ENCODE peak calls at places on chromosomes 5 and 9, in four cellular contexts. E is NCI-H1092, Q is BJ, J is dermis microvascular lymphatic vessel endothelial cell. K is an unnamed sample.

GRCh38 chr9:69273162-69273561 is 51.9 kb upstream of the ENTREP1 start:
- DNase-seq in J (no peak), E (no peak), Q (no peak), K (no peak)

GRCh38 chr5:16453609-16454008 is 12.0 kb downstream of the ZNF622 start:
- DNase-seq in J (no peak), E (no peak), Q (no peak), K (no peak)

GRCh38 chr5:138911441-138911840 is 36.3 kb upstream of the LRRTM2 start:
- DNase-seq in E (no peak), Q (peak), J (no peak), K (no peak)

GRCh38 chr5:173538018-173538417 is 78.4 kb downstream of the BOD1 start:
- DNase-seq in E (no peak), J (no peak), Q (no peak), K (no peak)

GRCh38 chr9:107870927-107871720 is 381.6 kb upstream of the KLF4 start:
- DNase-seq in J (no peak), E (no peak), Q (no peak), K (no peak)

GRCh38 chr9:72356019-72356653 is 8.9 kb downstream of the ZFAND5 start:
- DNase-seq in Q (no peak), J (no peak), E (no peak), K (peak)

GRCh38 chr5:94094793-94095441 is 353.5 kb upstream of the POU5F2 start:
- DNase-seq in J (no peak), E (no peak), Q (no peak), K (no peak)

GRCh38 chr9:6562194-6562593 is 83.3 kb downstream of the GLDC start:
- DNase-seq in E (no peak), Q (no peak), J (peak), K (no peak)

GRCh38 chr9:122126340-122127333 is 32.9 kb downstream of the NDUFA8 start:
- DNase-seq in E (no peak), J (no peak), Q (no peak), K (no peak)

GRCh38 chr9:136095028-136095494 is at the start of gene NACC2:
- DNase-seq in E (no peak), Q (no peak), J (peak), K (no peak)

GRCh38 chr9:128280084-128280622 is 4.1 kb downstream of the SWI5 start:
- DNase-seq in J (no peak), E (no peak), Q (no peak), K (no peak)

GRCh38 chr5:150484964-150485769 is 22.8 kb upstream of the NDST1 start:
- DNase-seq in Q (no peak), E (no peak), J (no peak), K (peak)

GRCh38 chr5:34790087-34790486 is 48.9 kb upstream of the TTC23L start:
- DNase-seq in E (no peak), Q (no peak), J (no peak), K (no peak)

GRCh38 chr9:78029601-78030552 is 1.7 kb downstream of the GNAQ start:
- DNase-seq in J (peak), E (no peak), Q (no peak), K (no peak)

GRCh38 chr9:136726631-136727191 is 14.3 kb downstream of the DIPK1B start:
- DNase-seq in E (no peak), Q (no peak), J (peak), K (no peak)

GRCh38 chr9:115614931-115615401 is 497.0 kb upstream of the TNC start:
- DNase-seq in Q (no peak), J (no peak), E (no peak), K (no peak)

GRCh38 chr5:11130111-11130510 is 369.1 kb upstream of the DAP start:
- DNase-seq in Q (no peak), J (no peak), E (no peak), K (no peak)

GRCh38 chr5:74326571-74327338 is 313.8 kb downstream of the ENC1 start:
- DNase-seq in E (no peak), Q (peak), J (peak), K (peak)

GRCh38 chr5:150579462-150580400 is 60.7 kb upstream of the SYNPO start:
- DNase-seq in Q (no peak), J (no peak), E (no peak), K (no peak)

GRCh38 chr9:123713282-123713681 is 216.6 kb downstream of the DENND1A start:
- DNase-seq in J (no peak), Q (no peak), E (no peak), K (no peak)

GRCh38 chr9:19998823-19999455 is 210.1 kb upstream of the SLC24A2 start:
- DNase-seq in E (no peak), J (no peak), Q (no peak), K (no peak)

GRCh38 chr9:99073347-99073746 is 31.6 kb upstream of the TGFBR1 start:
- DNase-seq in J (no peak), E (no peak), Q (no peak), K (no peak)

GRCh38 chr9:20640331-20641187 is 18.3 kb upstream of the MLLT3 start:
- DNase-seq in Q (no peak), E (peak), J (peak), K (peak)

GRCh38 chr5:39691993-39692392 is 267.2 kb upstream of the DAB2 start:
- DNase-seq in Q (no peak), E (no peak), J (peak), K (no peak)

GRCh38 chr5:113122053-113122452 is 145.5 kb downstream of the DCP2 start:
- DNase-seq in Q (peak), J (no peak), E (no peak), K (no peak)

GRCh38 chr9:93480728-93481324 is 27.4 kb upstream of the FAM120AOS start:
- DNase-seq in J (no peak), E (no peak), Q (no peak), K (no peak)

GRCh38 chr9:4883326-4883873 is 90.7 kb downstream of the RCL1 start:
- DNase-seq in Q (no peak), J (no peak), E (no peak), K (no peak)

GRCh38 chr5:133727636-133728035 is 115.3 kb upstream of the FSTL4 start:
- DNase-seq in E (no peak), J (peak), Q (no peak), K (no peak)

GRCh38 chr9:8419871-8420270 is 620.3 kb upstream of the DMAC1 start:
- DNase-seq in Q (no peak), E (no peak), J (no peak), K (no peak)

GRCh38 chr9:91954841-91955471 is 4.9 kb upstream of the ROR2 start:
- DNase-seq in E (no peak), Q (peak), J (peak), K (no peak)

GRCh38 chr5:65978251-65978650 is 51.9 kb downstream of the ERBIN start:
- DNase-seq in E (no peak), Q (no peak), J (no peak), K (no peak)

GRCh38 chr5:153147891-153148623 is 342.4 kb upstream of the GRIA1 start:
- DNase-seq in Q (no peak), E (peak), J (no peak), K (peak)

GRCh38 chr5:58925627-58926545 is 343.0 kb downstream of the RAB3C start:
- DNase-seq in Q (no peak), J (no peak), E (no peak), K (peak)

GRCh38 chr5:137660349-137660817 is 75.5 kb downstream of the KLHL3 start:
- DNase-seq in Q (peak), E (peak), J (peak), K (peak)

GRCh38 chr9:6686396-6686795 is 40.9 kb upstream of the GLDC start:
- DNase-seq in Q (no peak), J (peak), E (no peak), K (peak)

GRCh38 chr5:127876384-127876783 is 173.2 kb downstream of the CCDC192 start:
- DNase-seq in Q (no peak), J (no peak), E (no peak), K (no peak)

K was measured in NCI-H446.